ENCODE peak calls at places on chromosomes 13 and 19, in nine cellular contexts. O, T, P, K, J, U, W, R and G are unnamed samples.

GRCh38 chr19:11378319-11379189 is 4.1 kb downstream of the SWSAP1 start:
- DNase-seq in W (peak; percentile 10), P (peak; percentile 41), U (peak; percentile 63), O (no peak), K (no peak), T (no peak), J (peak; percentile 48), R (no peak), G (peak; percentile 45)

GRCh38 chr19:18049390-18049789 is 37.3 kb downstream of the IL12RB1 start:
- DNase-seq in K (no peak), O (peak; percentile 65), W (peak; percentile 17), T (no peak), U (no peak), J (no peak), R (no peak), P (no peak), G (no peak)

GRCh38 chr13:74372511-74372910 is 238.3 kb upstream of the KLF12 start:
- DNase-seq in W (no peak), J (no peak), O (no peak), P (no peak), R (no peak), K (no peak), T (no peak), U (no peak), G (no peak)

GRCh38 chr19:35318679-35319448 is 10.1 kb upstream of the CD22 start:
- DNase-seq in O (no peak), W (no peak), K (no peak), U (no peak), P (peak; percentile 33), T (no peak), R (peak; percentile 88), J (no peak), G (peak; percentile 74)

GRCh38 chr13:38564751-38565150 is 122.1 kb upstream of the FREM2 start:
- DNase-seq in O (no peak), J (peak; percentile 89), U (peak; percentile 70), K (no peak), T (no peak), R (no peak), W (peak; percentile 36), P (no peak), G (no peak)

GRCh38 chr13:78700121-78700910 is 41.4 kb upstream of the OBI1 start:
- DNase-seq in P (no peak), O (no peak), J (no peak), U (no peak), K (no peak), T (no peak), W (no peak), R (no peak), G (peak; percentile 7)

GRCh38 chr19:7888145-7888825 is at the start of gene LRRC8E:
- DNase-seq in P (peak; percentile 67), K (no peak), U (no peak), W (no peak), O (no peak), T (no peak), J (peak; percentile 24), R (peak; percentile 79), G (peak; percentile 47)

GRCh38 chr13:31418186-31418585 is 218.4 kb downstream of the B3GLCT start:
- DNase-seq in R (no peak), U (no peak), T (no peak), W (no peak), O (no peak), K (no peak), J (no peak), P (no peak), G (no peak)

GRCh38 chr13:47459512-47459911 is 541.6 kb downstream of the SUCLA2 start:
- DNase-seq in P (no peak), K (no peak), U (no peak), W (no peak), T (no peak), O (no peak), R (no peak), J (no peak), G (peak; percentile 46)

GRCh38 chr13:41468631-41469030 is 11.3 kb downstream of the RGCC start:
- DNase-seq in W (no peak), T (no peak), R (no peak), P (no peak), O (no peak), U (no peak), J (no peak), K (no peak), G (no peak)

GRCh38 chr13:93169980-93170379 is 56.6 kb upstream of the GPC6 start:
- DNase-seq in R (no peak), U (no peak), W (no peak), P (no peak), T (no peak), K (no peak), J (no peak), O (no peak), G (no peak)

GRCh38 chr19:42129399-42130253 is 2.6 kb downstream of the POU2F2 start:
- DNase-seq in J (no peak), O (no peak), W (no peak), R (no peak), U (no peak), T (no peak), P (peak; percentile 31), K (no peak), G (no peak)

GRCh38 chr13:51495300-51495699 is 42.5 kb upstream of the INTS6 start:
- DNase-seq in K (no peak), J (no peak), T (no peak), O (no peak), W (no peak), P (no peak), R (no peak), U (no peak), G (no peak)

GRCh38 chr19:13154241-13154778 is 4.1 kb downstream of the IER2 start:
- DNase-seq in O (peak; percentile 85), T (peak; percentile 42), R (peak; percentile 37), W (peak; percentile 20), P (peak; percentile 80), K (no peak), J (no peak), U (peak; percentile 85), G (peak; percentile 35)

GRCh38 chr13:42985312-42986175 is 6.5 kb downstream of the EPSTI1 start:
- DNase-seq in T (no peak), J (no peak), P (no peak), O (no peak), U (no peak), W (no peak), K (no peak), R (no peak), G (peak; percentile 50)

GRCh38 chr13:100269837-100270236 is 180.9 kb downstream of the PCCA start:
- DNase-seq in K (no peak), J (no peak), P (no peak), U (no peak), W (no peak), O (peak; percentile 49), R (no peak), T (no peak), G (peak; percentile 46)